ENCODE peak calls at places on chromosomes 7 and 10, in eight cellular contexts. X is gastrocnemius medialis, W is fibroblast of mammary gland, H is AG10803, O is sigmoid colon, A is neural progenitor cell, I is left lung, E is heart right ventricle. C is an unnamed sample.

GRCh38 chr7:106110885-106111670 is 1.0 kb downstream of the SYPL1 start:
- DNase-seq in O (no peak), X (no peak), W (peak; percentile 46), I (no peak), H (peak; percentile 36), A (peak; percentile 33), E (no peak), C (no peak)

GRCh38 chr10:35563266-35563891 is 41.8 kb upstream of the GJD4 start:
- DNase-seq in I (peak; percentile 53), W (peak; percentile 81), X (peak; percentile 31), A (peak; percentile 76), E (peak; percentile 50), O (peak; percentile 79), H (peak; percentile 65), C (no peak)

GRCh38 chr10:121831777-121832176 is 96.1 kb downstream of the ATE1 start:
- DNase-seq in O (no peak), W (no peak), E (no peak), I (no peak), H (peak; percentile 3), X (no peak), A (no peak), C (no peak)

GRCh38 chr7:107161415-107161814 is 7.4 kb upstream of the HBP1 start:
- DNase-seq in X (no peak), I (no peak), W (no peak), A (no peak), H (no peak), O (no peak), E (no peak), C (no peak)

GRCh38 chr10:104340692-104341091 is 2.4 kb upstream of the ITPRIP start:
- DNase-seq in A (no peak), I (no peak), W (no peak), H (no peak), X (no peak), O (no peak), E (no peak), C (no peak)

GRCh38 chr10:6173203-6173602 is 29.5 kb upstream of the PFKFB3 start:
- DNase-seq in E (no peak), I (no peak), W (no peak), O (no peak), A (peak; percentile 56), X (peak; percentile 58), H (no peak), C (no peak)

GRCh38 chr7:82164813-82165212 is 278.8 kb downstream of the CACNA2D1 start:
- DNase-seq in H (peak; percentile 88), W (peak; percentile 86), I (no peak), E (no peak), O (no peak), A (peak; percentile 25), X (peak; percentile 35), C (no peak)

GRCh38 chr10:103548006-103548405 is 54.5 kb downstream of the NEURL1 start:
- DNase-seq in I (no peak), O (no peak), X (no peak), E (no peak), H (no peak), W (no peak), A (no peak), C (no peak)

GRCh38 chr7:151139791-151140190 is 27.7 kb downstream of the GBX1 start:
- DNase-seq in O (no peak), A (no peak), X (no peak), H (no peak), W (no peak), E (no peak), I (no peak), C (no peak)

GRCh38 chr10:80460399-80461207 is 6.5 kb downstream of the TSPAN14 start:
- DNase-seq in W (peak; percentile 43), X (peak; percentile 28), H (peak; percentile 69), O (peak; percentile 81), E (no peak), I (peak; percentile 87), A (peak; percentile 39), C (peak; percentile 75)

GRCh38 chr10:62779487-62780248 is 24.9 kb upstream of the ADO start:
- DNase-seq in O (no peak), I (no peak), A (no peak), W (peak; percentile 75), X (no peak), E (no peak), H (peak; percentile 29), C (no peak)

DNA sequence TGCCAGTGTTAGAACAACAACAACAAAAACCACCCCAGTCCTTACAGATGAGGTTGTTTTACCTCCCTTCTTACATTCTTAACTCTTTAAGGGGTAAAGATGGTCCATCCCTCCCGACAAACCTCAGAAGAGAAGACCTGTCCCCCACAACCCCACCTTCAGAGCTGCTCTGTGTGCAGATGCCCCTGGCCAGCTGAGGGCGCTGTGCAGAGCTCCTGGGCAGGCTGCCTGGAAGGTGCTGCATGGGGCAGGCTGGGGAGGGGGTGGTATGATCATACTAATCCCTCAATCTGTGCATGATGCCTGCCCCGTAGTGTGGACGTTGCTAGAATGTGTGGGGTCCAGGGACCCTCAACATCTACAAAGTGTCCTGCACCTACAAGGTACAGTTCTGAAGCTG is 387.1 kb downstream of the INHBA start:
- DNase-seq in W (no peak), E (no peak), H (no peak), A (peak; percentile 11), I (no peak), O (no peak), X (no peak), C (no peak)
- TF ChIP-seq CTCF in W (peak; percentile 24), E (no peak), H (no peak), A (peak; percentile 50), I (no peak), O (no peak), X (no peak), C (no peak)

DNA sequence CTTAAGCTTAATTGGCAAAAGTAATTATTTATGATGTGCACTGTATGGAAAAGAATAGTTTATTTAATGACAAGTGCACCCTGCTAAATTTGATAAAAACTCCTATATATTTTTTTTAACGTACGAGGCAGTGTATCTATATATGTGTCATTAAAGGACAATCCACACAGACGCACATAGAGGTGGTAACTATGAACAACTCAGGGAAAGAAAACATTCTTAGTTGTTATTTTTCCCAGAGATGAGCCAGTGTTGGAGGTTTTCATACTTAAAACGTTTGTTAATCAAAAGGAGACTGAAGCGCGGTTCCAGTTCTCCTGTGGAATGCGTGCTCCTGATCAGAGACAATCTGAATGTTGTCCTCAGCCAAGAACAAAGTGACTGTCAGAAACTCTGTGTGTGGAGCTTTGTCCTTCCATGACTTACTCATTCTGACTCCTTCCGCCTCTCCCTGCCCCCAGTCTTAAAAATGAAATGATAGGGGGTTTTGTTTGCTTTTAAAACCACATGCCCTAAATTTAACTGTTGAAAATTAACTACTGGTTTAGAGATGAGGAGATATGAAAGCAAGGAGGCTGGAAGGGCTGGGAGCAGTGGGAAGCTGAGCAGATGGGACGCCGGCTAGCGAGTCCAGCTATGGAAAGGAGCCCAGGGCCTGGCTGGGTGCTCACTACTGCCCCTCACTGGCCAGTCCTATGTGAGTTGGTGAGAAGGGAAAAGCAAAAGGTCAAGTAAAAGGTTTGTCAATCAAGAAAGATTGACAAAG is 99.6 kb downstream of the SVIL start:
- DNase-seq in O (peak; percentile 81), E (peak; percentile 56), I (peak; percentile 50), X (peak; percentile 61), H (peak; percentile 83), W (peak; percentile 74), A (peak; percentile 70), C (peak; percentile 65)
- TF ChIP-seq CTCF in O (no peak), E (peak; percentile 35), I (peak; percentile 44), X (peak; percentile 52), H (peak; percentile 90), W (peak; percentile 89), A (peak; percentile 87), C (peak; percentile 66)

GRCh38 chr10:114121031-114121430 is 53.0 kb downstream of the CCDC186 start:
- DNase-seq in W (no peak), E (no peak), X (no peak), O (no peak), I (no peak), H (no peak), A (no peak), C (no peak)
- TF ChIP-seq CTCF in W (no peak), E (no peak), X (no peak), O (no peak), I (no peak), H (no peak), A (peak; percentile 3), C (no peak)

GRCh38 chr10:58384095-58384494 is 1.1 kb upstream of the TFAM start:
- DNase-seq in E (no peak), W (no peak), I (no peak), H (no peak), O (no peak), X (no peak), A (no peak), C (no peak)
- TF ChIP-seq CTCF in E (no peak), W (no peak), I (no peak), H (no peak), O (no peak), X (no peak), A (no peak), C (no peak)

DNA sequence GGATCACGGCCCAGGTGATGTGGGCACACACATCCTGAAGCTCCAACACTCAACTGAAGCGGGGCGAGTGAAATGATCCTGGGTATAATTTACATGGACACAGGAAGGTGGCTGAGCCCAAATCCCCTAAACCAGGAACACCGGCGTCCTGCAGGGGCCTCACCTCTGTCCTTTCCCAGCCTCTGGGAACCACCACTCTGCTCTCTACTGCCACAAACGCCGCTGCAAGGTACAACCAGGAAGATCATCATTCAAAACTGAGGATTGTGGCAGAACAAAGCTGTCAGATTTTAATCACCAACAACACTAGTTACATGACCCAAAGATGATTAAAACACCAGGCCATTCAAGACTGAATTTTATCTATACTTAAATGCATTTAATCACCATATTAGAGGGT is 104.0 kb downstream of the DIP2C start:
- DNase-seq in I (no peak), H (no peak), A (no peak), O (no peak), E (no peak), W (no peak), X (no peak), C (no peak)
- TF ChIP-seq CTCF in I (no peak), H (no peak), A (peak; percentile 32), O (no peak), E (no peak), W (no peak), X (no peak), C (no peak)

GRCh38 chr10:78000206-78000605 is 29.1 kb downstream of the POLR3A start:
- DNase-seq in E (no peak), I (no peak), W (no peak), O (no peak), H (no peak), A (no peak), X (peak; percentile 84), C (no peak)

GRCh38 chr10:78004215-78005026 is 24.9 kb downstream of the POLR3A start:
- DNase-seq in O (no peak), I (no peak), X (peak; percentile 74), H (no peak), A (no peak), E (no peak), W (no peak), C (no peak)

GRCh38 chr10:78007172-78007571 is 22.1 kb downstream of the POLR3A start:
- DNase-seq in W (no peak), X (no peak), H (no peak), O (no peak), I (no peak), A (no peak), E (no peak), C (no peak)

GRCh38 chr10:78000956-78001472 is 28.3 kb downstream of the POLR3A start:
- DNase-seq in E (no peak), A (no peak), O (no peak), H (no peak), W (no peak), X (peak; percentile 63), I (no peak), C (peak; percentile 29)

GRCh38 chr10:78002541-78003284 is 26.6 kb downstream of the POLR3A start:
- DNase-seq in O (no peak), A (no peak), E (no peak), X (no peak), W (peak; percentile 53), H (no peak), I (no peak), C (peak; percentile 37)
- TF ChIP-seq CTCF in O (no peak), A (no peak), E (no peak), X (no peak), W (no peak), H (no peak), I (no peak), C (no peak)